ENCODE peak calls at places on chromosomes 7 and 10, in eight cellular contexts. K is HepG2, U is spleen, T is stomach, S is suprapubic skin, W is endothelial cell of umbilical vein, D is K562, I is sigmoid colon. M is an unnamed sample.

GRCh38 chr7:155998328-155998691 is 186.0 kb upstream of the SHH start:
- DNase-seq in K (no peak), I (no peak), U (no peak), W (no peak), D (no peak), S (no peak), T (no peak), M (no peak)

GRCh38 chr10:128083191-128083895 is 42.9 kb downstream of the MKI67 start:
- DNase-seq in T (no peak), K (no peak), I (peak; percentile 46), W (no peak), U (no peak), S (peak; percentile 32), D (no peak), M (no peak)

GRCh38 chr10:70481831-70482530 is 3.4 kb downstream of the PALD1 start:
- DNase-seq in I (peak; percentile 87), T (no peak), D (no peak), U (peak; percentile 84), W (peak; percentile 49), K (no peak), S (no peak), M (no peak)

GRCh38 chr7:2980406-2981102 is 63.1 kb downstream of the CARD11 start:
- DNase-seq in I (no peak), S (no peak), K (no peak), D (no peak), U (peak; percentile 84), W (no peak), T (no peak), M (no peak)

GRCh38 chr7:105376901-105377533 is 11.7 kb downstream of the SRPK2 start:
- DNase-seq in U (no peak), T (no peak), D (peak; percentile 81), W (no peak), I (no peak), S (no peak), K (no peak), M (no peak)

GRCh38 chr10:49612513-49613159 is 1.2 kb upstream of the CHAT start:
- DNase-seq in I (peak; percentile 50), K (peak; percentile 3), U (peak; percentile 47), T (no peak), W (no peak), D (peak; percentile 16), S (no peak), M (no peak)

GRCh38 chr10:44066211-44066837 is 318.6 kb downstream of the CXCL12 start:
- DNase-seq in T (no peak), W (no peak), I (no peak), D (no peak), K (no peak), U (no peak), S (no peak), M (no peak)

GRCh38 chr10:70666960-70667798 is 5.1 kb upstream of the ADAMTS14 start:
- DNase-seq in W (no peak), T (no peak), S (no peak), I (peak; percentile 19), U (peak; percentile 30), D (peak; percentile 98), K (no peak), M (no peak)

GRCh38 chr7:157485361-157485831 is 148.6 kb downstream of the DNAJB6 start:
- DNase-seq in T (peak; percentile 19), I (peak; percentile 56), S (no peak), U (peak; percentile 54), D (no peak), W (no peak), K (no peak), M (no peak)

GRCh38 chr7:21428642-21428941 is 709 bp downstream of the SP4 start:
- DNase-seq in D (no peak), S (no peak), K (no peak), I (no peak), W (no peak), U (no peak), T (no peak), M (no peak)

GRCh38 chr10:79445217-79445707 is at the start of gene ZCCHC24:
- DNase-seq in K (no peak), T (peak; percentile 65), U (peak; percentile 94), I (no peak), S (no peak), W (peak; percentile 34), D (peak; percentile 64), M (no peak)

GRCh38 chr7:116984917-116985316 is 31.6 kb downstream of the ST7 start:
- DNase-seq in K (peak; percentile 27), W (peak; percentile 45), U (no peak), I (no peak), S (no peak), T (no peak), D (peak; percentile 65), M (no peak)

GRCh38 chr7:35334511-35334910 is 80.6 kb upstream of the TBX20 start:
- DNase-seq in T (no peak), U (no peak), K (no peak), D (no peak), W (no peak), I (no peak), S (no peak), M (no peak)

DNA sequence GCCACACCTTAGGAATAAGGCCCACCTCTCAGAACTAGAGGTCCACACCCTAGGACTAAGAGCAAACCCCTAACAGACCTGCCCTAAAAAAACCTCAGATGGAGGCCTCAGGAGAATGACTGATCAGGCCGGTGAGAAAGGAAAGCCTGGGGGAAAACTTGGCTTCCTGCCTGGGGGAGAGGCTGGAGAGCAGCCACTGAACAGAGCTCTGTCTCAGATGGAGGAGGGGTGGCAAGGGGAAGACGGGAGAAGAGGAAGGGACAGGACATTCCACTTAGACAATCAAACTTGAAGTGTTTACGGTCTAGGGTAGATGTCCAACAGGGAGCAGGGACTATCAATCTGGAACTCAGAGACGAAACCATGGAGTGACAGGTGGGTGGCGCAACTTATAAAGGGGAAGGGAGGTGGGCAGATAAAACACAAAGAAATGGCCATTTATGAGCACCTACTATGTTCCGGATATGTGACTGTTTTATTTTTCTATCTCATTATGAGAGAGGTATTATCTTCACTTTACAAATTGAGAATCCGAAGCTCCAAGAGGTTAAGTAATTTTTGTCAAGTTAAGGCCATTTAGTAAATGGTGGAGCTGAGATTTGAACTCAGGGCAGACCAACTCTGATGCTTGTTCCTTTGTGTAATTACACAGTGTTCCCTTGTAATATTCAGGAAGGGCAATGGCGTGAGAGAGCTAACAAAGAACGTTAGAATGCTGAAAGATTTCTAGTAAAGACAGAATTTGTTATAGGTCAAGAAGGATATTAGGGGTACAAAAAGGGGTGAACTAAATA is 82.6 kb downstream of the DNMBP start:
- DNase-seq in U (no peak), W (peak; percentile 91), I (peak; percentile 74), T (peak; percentile 56), K (peak; percentile 15), D (no peak), S (no peak), M (peak; percentile 26)
- H3K4me1 ChIP-seq in U (no peaks in the 10 kb centered on the region), W (peaks cover 77% of the 10 kb centered on the region), I (peaks cover 40% of the 10 kb centered on the region), T (peaks cover 43% of the 10 kb centered on the region), K (peaks cover 79% of the 10 kb centered on the region), D (no peaks in the 10 kb centered on the region), S (peaks cover 69% of the 10 kb centered on the region), M (peaks cover 11% of the 10 kb centered on the region)

DNA sequence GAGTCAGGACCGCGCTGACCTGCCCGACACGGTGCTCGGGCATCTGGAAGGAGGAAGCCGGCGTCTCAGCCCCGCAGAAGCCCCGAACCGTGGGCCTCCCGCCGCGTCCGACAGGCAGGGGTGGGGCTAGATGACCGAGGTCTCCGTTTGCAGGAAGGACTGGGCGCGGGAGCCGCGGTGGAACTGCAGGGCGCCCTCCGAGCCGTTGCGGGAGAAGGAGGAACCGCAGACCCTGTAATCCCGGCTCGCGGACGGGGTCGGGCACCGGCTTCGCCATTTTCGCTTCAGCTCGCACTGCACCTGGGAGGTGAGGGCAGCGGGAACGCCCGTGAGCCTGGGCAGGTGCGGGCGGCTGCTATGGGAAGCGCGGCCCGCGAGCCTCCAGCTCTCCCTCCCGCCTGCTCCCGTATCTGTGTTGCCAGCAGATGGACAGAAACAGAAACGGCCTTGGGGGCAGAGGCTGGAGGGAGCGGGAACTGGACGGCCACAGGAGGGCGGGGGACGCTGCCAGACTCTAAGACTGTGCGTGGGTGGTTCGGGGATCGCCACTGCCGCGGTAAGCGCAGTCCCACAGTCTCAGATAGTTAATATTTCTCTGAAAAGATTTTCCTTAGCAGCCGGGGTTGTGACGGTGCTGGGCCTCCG is 114.1 kb downstream of the VIPR2 start:
- DNase-seq in W (peak; percentile 19), U (no peak), T (peak; percentile 64), K (peak; percentile 46), S (peak; percentile 78), I (peak; percentile 83), D (peak; percentile 87), M (no peak)
- H3K27me3 ChIP-seq in W (no peaks in the 10 kb centered on the region), U (no peaks in the 10 kb centered on the region), T (peaks cover 23% of the 10 kb centered on the region), K (peaks cover 1% of the 10 kb centered on the region), S (peaks cover 6% of the 10 kb centered on the region), I (no peaks in the 10 kb centered on the region), D (peaks cover 29% of the 10 kb centered on the region), M (no peaks in the 10 kb centered on the region)

GRCh38 chr10:6491841-6492609 is 88.1 kb downstream of the PRKCQ start:
- DNase-seq in U (no peak), T (no peak), W (no peak), S (no peak), D (no peak), I (no peak), K (no peak), M (no peak)
- TF ChIP-seq POLR2AphosphoS5 in U (no peak), T (no peak), W (no peak), S (no peak), D (no peak), I (no peak), K (no peak), M (no peak)

GRCh38 chr7:44386139-44386913 is 60.9 kb upstream of the CAMK2B start:
- DNase-seq in U (no peak), D (no peak), W (no peak), I (no peak), K (no peak), T (peak; percentile 21), S (no peak), M (no peak)

GRCh38 chr7:44384586-44385383 is 59.4 kb upstream of the CAMK2B start:
- DNase-seq in W (no peak), D (no peak), I (no peak), T (peak; percentile 22), S (no peak), U (peak; percentile 58), K (no peak), M (no peak)

GRCh38 chr7:44387427-44387826 is 62.0 kb upstream of the CAMK2B start:
- DNase-seq in S (no peak), T (peak; percentile 5), D (no peak), U (no peak), I (no peak), W (no peak), K (no peak), M (no peak)

GRCh38 chr7:44383566-44383965 is 58.2 kb upstream of the CAMK2B start:
- DNase-seq in S (no peak), T (peak; percentile 21), D (no peak), I (no peak), K (no peak), U (peak; percentile 69), W (peak; percentile 87), M (no peak)

DNA sequence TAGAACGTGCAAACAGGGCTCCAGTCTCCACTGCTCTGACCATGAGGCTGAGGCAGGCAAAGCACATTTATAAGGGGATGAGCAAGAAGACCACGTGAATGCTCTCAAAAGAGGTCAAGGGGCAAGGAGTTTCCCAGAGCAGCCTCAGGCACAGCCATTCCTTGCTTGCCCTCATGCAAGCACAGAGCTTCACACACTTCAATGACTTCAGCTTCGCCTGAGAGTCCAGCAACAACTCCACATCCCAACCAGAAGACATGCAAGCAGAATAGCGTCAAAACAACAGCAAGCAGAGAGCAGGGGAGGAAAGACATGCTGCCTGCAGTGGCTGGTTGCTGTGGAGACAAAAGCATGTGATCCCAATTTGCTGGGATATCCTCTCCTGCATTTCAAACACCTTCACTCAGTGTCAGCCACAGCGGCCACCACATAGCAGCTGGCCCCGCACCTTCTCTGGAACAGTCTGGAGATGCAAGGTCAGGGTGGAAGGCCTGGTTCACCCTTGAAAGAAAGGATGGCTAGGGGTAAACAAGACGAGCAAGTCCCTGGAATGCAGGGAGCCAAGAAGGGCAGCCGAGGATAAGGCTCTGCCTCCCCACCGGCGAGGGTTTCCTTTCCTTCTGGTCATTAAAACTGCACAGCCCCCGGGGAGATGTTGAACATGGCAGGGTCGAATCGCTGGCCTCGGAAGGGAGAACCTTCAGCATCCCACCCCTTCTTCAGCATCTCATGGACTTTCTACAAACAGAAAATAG is 60.2 kb upstream of the CAMK2B start:
- DNase-seq in W (no peak), U (peak; percentile 49), K (no peak), I (no peak), S (no peak), T (peak; percentile 22), D (no peak), M (no peak)
- H3K4me1 ChIP-seq in W (peaks cover 50% of the 10 kb centered on the region), U (no peaks in the 10 kb centered on the region), K (no peaks in the 10 kb centered on the region), I (no peaks in the 10 kb centered on the region), S (no peaks in the 10 kb centered on the region), T (no peaks in the 10 kb centered on the region), D (no peaks in the 10 kb centered on the region), M (no peaks in the 10 kb centered on the region)